ENCODE peak calls at places on chromosome 18, in five cellular contexts. R, D, Z, I and C are unnamed samples. For H3K4me1, the result is how much of the 10 kb centered on the place peaks cover.

GRCh38 chr18:21979171-21979560 is 190.2 kb upstream of the GATA6 start:
- DNase-seq in R (no peak), D (no peak), Z (no peak), I (no peak), C (no peak)

GRCh38 chr18:59846814-59847490 is 52.8 kb upstream of the PMAIP1 start:
- DNase-seq in R (no peak), D (peak), Z (no peak), I (no peak), C (no peak)

GRCh38 chr18:39966275-39966674 is 1988.8 kb upstream of the PIK3C3 start:
- DNase-seq in R (no peak), D (no peak), Z (no peak), I (no peak), C (no peak)

GRCh38 chr18:75727479-75727878 is 300.0 kb upstream of the SMIM21 start:
- DNase-seq in R (no peak), D (no peak), Z (no peak), I (peak), C (no peak)

GRCh38 chr18:26495267-26495666 is 53.1 kb downstream of the KCTD1 start:
- DNase-seq in R (no peak), D (no peak), Z (peak), I (no peak), C (no peak)

GRCh38 chr18:63979409-63979908 is 9.6 kb downstream of the SERPINB8 start:
- DNase-seq in R (peak), D (peak), Z (no peak), I (peak), C (peak)

GRCh38 chr18:44564922-44565321 is 115.8 kb upstream of the SETBP1 start:
- DNase-seq in R (no peak), D (peak), Z (no peak), I (no peak), C (no peak)

GRCh38 chr18:55544028-55544427 is 44.0 kb downstream of the TCF4 start:
- DNase-seq in R (no peak), D (no peak), Z (no peak), I (no peak), C (no peak)

GRCh38 chr18:55573386-55573785 is 14.6 kb downstream of the TCF4 start:
- DNase-seq in R (no peak), D (no peak), Z (no peak), I (no peak), C (no peak)

GRCh38 chr18:6060149-6060548 is 164.8 kb upstream of the TMEM200C start:
- DNase-seq in R (no peak), D (no peak), Z (no peak), I (no peak), C (no peak)

GRCh38 chr18:56593906-56594305 is 44.5 kb downstream of the TXNL1 start:
- DNase-seq in R (no peak), D (no peak), Z (no peak), I (no peak), C (no peak)

GRCh38 chr18:6414118-6414722 is 491 bp downstream of the L3MBTL4 start:
- DNase-seq in R (peak), D (no peak), Z (peak), I (peak), C (peak)

GRCh38 chr18:39624934-39625333 is 2059.3 kb upstream of the CELF4 start:
- DNase-seq in R (no peak), D (peak), Z (no peak), I (no peak), C (no peak)

GRCh38 chr18:76099931-76100457 is 395.0 kb downstream of the ZNF516 start:
- DNase-seq in R (no peak), D (no peak), Z (no peak), I (no peak), C (no peak)

GRCh38 chr18:29556070-29556469 is 1379.1 kb upstream of the CDH2 start:
- DNase-seq in R (no peak), D (no peak), Z (no peak), I (no peak), C (no peak)

GRCh38 chr18:52343731-52344340 is 3.8 kb downstream of the DCC start:
- DNase-seq in R (no peak), D (no peak), Z (no peak), I (no peak), C (no peak)

GRCh38 chr18:13564579-13564978 is 161.8 kb downstream of the FAM210A start:
- DNase-seq in R (no peak), D (no peak), Z (no peak), I (peak), C (no peak)

GRCh38 chr18:34837769-34838194 is 127.7 kb downstream of the DTNA start:
- DNase-seq in R (peak), D (no peak), Z (peak), I (peak), C (no peak)

GRCh38 chr18:51617167-51617566 is 419.7 kb upstream of the MEX3C start:
- DNase-seq in R (no peak), D (peak), Z (no peak), I (no peak), C (no peak)

GRCh38 chr18:63444567-63444966 is 22.3 kb upstream of the VPS4B start:
- DNase-seq in R (no peak), D (peak), Z (no peak), I (no peak), C (no peak)

GRCh38 chr18:13400636-13401315 is 182.2 kb downstream of the LDLRAD4 start:
- DNase-seq in R (no peak), D (no peak), Z (no peak), I (no peak), C (no peak)

GRCh38 chr18:80009661-80010550 is 21.5 kb upstream of the TXNL4A start:
- DNase-seq in R (peak), D (peak), Z (peak), I (peak), C (peak)

GRCh38 chr18:63788447-63789096 is 13.4 kb downstream of the SERPINB7 start:
- DNase-seq in R (no peak), D (peak), Z (no peak), I (no peak), C (no peak)

GRCh38 chr18:55762424-55762823 is 174.4 kb upstream of the TCF4 start:
- DNase-seq in R (no peak), D (no peak), Z (no peak), I (no peak), C (no peak)

GRCh38 chr18:35415511-35416427 is 38.6 kb upstream of the ZNF396 start:
- DNase-seq in R (no peak), D (no peak), Z (no peak), I (no peak), C (no peak)

GRCh38 chr18:59980052-59980668 is 80.4 kb downstream of the PMAIP1 start:
- DNase-seq in R (no peak), D (no peak), Z (no peak), I (no peak), C (no peak)

GRCh38 chr18:408367-408766 is 92.1 kb downstream of the COLEC12 start:
- DNase-seq in R (no peak), D (no peak), Z (no peak), I (no peak), C (no peak)

GRCh38 chr18:77251730-77252050 is 2.0 kb downstream of the GALR1 start:
- DNase-seq in R (no peak), D (no peak), Z (no peak), I (no peak), C (no peak)

GRCh38 chr18:77065221-77065981 is 67.2 kb downstream of the MBP start:
- DNase-seq in R (no peak), D (peak), Z (peak), I (no peak), C (no peak)

GRCh38 chr18:13164406-13164805 is 54.2 kb upstream of the LDLRAD4 start:
- DNase-seq in R (no peak), D (no peak), Z (no peak), I (no peak), C (no peak)

GRCh38 chr18:79393181-79393598 is 2.5 kb upstream of the NFATC1 start:
- DNase-seq in R (no peak), D (no peak), Z (peak), I (no peak), C (no peak)

GRCh38 chr18:60506682-60507081 is 134.1 kb upstream of the MC4R start:
- DNase-seq in R (no peak), D (no peak), Z (no peak), I (no peak), C (no peak)

GRCh38 chr18:3012306-3012919 is 531 bp downstream of the LPIN2 start:
- DNase-seq in R (peak), D (no peak), Z (peak), I (peak), C (no peak)

GRCh38 chr18:79872852-79873444 is 75.2 kb downstream of the KCNG2 start:
- DNase-seq in R (no peak), D (no peak), Z (no peak), I (no peak), C (no peak)

GRCh38 chr18:63363951-63364350 is 3.1 kb downstream of the KDSR start:
- DNase-seq in R (no peak), D (no peak), Z (no peak), I (no peak), C (no peak)

GRCh38 chr18:7177131-7177744 is 53.7 kb upstream of the LRRC30 start:
- DNase-seq in R (peak), D (no peak), Z (no peak), I (peak), C (peak)

GRCh38 chr18:32189723-32190591 is at the start of gene MEP1B:
- DNase-seq in R (no peak), D (no peak), Z (no peak), I (no peak), C (no peak)

GRCh38 chr18:6521804-6522418 is 107.2 kb upstream of the L3MBTL4 start:
- DNase-seq in R (no peak), D (no peak), Z (no peak), I (no peak), C (no peak)

GRCh38 chr18:54480616-54481015 is 110.4 kb upstream of the DYNAP start:
- DNase-seq in R (no peak), D (no peak), Z (no peak), I (no peak), C (no peak)
- H3K4me3 ChIP-seq in R (no peak), D (no peak), Z (no peak), I (no peak), C (no peak)

DNA sequence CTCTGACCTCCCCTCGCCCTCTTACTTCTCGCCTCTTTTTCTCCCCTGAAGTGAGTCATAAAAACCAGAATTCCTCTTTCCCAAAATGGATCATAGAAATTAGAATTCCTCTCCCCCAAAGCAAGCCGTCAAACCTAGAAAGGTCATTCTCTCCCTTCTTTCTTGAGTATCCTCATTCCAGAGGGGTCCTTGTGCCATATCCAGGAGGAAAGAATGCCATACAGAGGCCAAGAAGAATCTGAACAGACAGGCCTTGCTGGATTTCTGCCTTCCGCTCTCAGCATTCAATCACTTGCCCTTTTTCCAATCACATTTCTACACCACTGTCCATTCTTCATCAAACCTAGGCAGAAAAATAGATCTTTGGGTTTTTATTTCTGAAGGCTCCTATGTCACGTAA is 31.1 kb upstream of the MAPK4 start:
- DNase-seq in R (no peak), D (peak), Z (no peak), I (no peak), C (no peak)
- H3K4me1 ChIP-seq in R (under half), D (under half), Z (under half), I (under half), C (under half)

GRCh38 chr18:36717422-36718110 is 111.2 kb downstream of the TPGS2 start:
- DNase-seq in R (no peak), D (no peak), Z (no peak), I (no peak), C (no peak)

GRCh38 chr18:36711014-36711725 is 117.6 kb downstream of the TPGS2 start:
- DNase-seq in R (no peak), D (no peak), Z (no peak), I (no peak), C (no peak)

GRCh38 chr18:36711813-36712444 is 116.9 kb downstream of the TPGS2 start:
- DNase-seq in R (no peak), D (peak), Z (no peak), I (peak), C (no peak)

GRCh38 chr18:36718705-36719328 is 110.0 kb downstream of the TPGS2 start:
- DNase-seq in R (no peak), D (no peak), Z (no peak), I (no peak), C (no peak)

GRCh38 chr18:36714476-36714875 is 114.3 kb downstream of the TPGS2 start:
- DNase-seq in R (no peak), D (no peak), Z (no peak), I (no peak), C (no peak)
- TF ChIP-seq CTCF in R (no peak), D (no peak), Z (no peak), I (no peak), C (no peak)

DNA sequence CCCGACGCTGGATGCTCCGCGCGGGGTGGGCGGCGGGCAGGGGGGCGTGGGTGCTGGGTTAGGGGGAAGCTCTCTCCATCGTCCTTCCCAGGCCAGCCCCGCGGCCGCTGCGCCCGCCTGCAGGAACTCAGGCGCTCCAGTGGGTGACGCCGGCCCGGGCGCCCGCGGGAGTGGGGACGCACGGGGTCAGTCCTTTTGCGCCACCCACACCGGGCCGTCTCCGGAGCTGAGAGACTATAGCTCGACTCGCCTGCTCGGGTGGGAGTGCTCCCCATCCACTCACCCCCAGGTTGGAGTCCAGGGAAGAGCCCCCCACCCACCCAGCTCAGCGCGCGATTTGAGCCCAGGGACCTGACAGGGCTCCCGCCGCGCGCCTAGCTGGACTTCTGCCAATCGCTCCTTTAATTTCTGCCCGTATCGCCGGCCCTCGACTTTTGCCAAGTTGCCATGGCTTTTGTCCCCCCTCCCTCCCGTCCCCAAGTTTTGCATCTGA is 205.6 kb upstream of the SMAD2 start:
- DNase-seq in R (peak), D (no peak), Z (peak), I (no peak), C (peak)
- H3K4me3 ChIP-seq in R (peak), D (no peak), Z (peak), I (peak), C (peak)

DNA sequence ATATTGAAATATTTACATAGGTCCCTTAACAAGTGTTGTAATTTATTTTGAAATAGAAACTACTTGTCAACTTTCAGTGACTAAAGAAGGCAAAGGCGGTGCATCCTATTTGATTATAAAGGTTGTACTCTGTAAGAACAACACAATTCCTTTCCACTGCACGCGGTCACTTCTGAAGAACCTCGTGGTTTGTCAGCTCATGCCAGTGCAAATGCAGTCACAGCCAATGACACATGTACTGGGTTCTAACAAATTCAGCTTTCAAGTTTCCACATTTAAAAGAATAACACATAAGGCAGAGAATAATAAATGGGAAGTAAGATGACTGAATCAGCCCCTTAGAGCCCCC is 39.8 kb downstream of the CYB5A start:
- DNase-seq in R (peak), D (peak), Z (no peak), I (no peak), C (no peak)
- H3K4me1 ChIP-seq in R (under half), D (under half), Z (under half), I (under half), C (under half)

GRCh38 chr18:9215221-9215933 is 78.8 kb downstream of the ANKRD12 start:
- DNase-seq in R (no peak), D (no peak), Z (no peak), I (no peak), C (no peak)
- TF ChIP-seq CTCF in R (no peak), D (no peak), Z (no peak), I (no peak), C (no peak)

GRCh38 chr18:25086876-25087275 is 265.1 kb downstream of the ZNF521 start:
- DNase-seq in R (no peak), D (no peak), Z (no peak), I (no peak), C (no peak)
- H3K4me3 ChIP-seq in R (no peak), D (no peak), Z (no peak), I (no peak), C (no peak)

GRCh38 chr18:23240609-23240930 is 105.3 kb downstream of the CABLES1 start:
- DNase-seq in R (no peak), D (no peak), Z (no peak), I (no peak), C (no peak)
- H3K4me1 ChIP-seq in R (under half), D (under half), Z (under half), I (under half), C (under half)

GRCh38 chr18:58558514-58558913 is 70.4 kb downstream of the ALPK2 start:
- DNase-seq in R (no peak), D (no peak), Z (no peak), I (no peak), C (no peak)
- TF ChIP-seq CTCF in R (no peak), D (no peak), Z (no peak), I (no peak), C (no peak)

DNA sequence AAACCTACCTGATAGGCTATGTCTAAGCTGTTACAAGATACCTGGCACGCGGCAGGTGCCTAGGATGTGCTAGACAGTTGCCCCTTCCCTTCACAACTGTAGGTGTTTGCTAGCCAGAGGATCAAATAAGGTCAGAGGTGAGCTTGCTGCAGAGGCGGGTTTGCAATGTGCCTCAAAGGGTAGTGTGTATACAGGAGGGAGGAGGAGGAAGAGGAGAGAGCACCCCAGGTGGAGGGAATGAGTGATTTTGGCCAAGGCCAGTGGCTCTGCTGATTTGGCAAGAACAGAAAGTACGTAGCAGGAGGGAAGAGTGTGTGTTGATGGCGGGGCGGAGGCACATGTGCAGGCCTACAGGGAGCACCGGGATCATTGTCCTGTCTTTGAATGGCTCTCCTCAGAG is 236.5 kb downstream of the HAUS1 start:
- DNase-seq in R (no peak), D (no peak), Z (no peak), I (no peak), C (no peak)
- H3K4me3 ChIP-seq in R (no peak), D (no peak), Z (no peak), I (no peak), C (no peak)